ENCODE peak calls at places on chromosomes 2 and 18, in four cellular contexts. L is neuronal stem cell, V is trophoblast cell, F is H9. C is an unnamed sample.

GRCh38 chr18:6546229-6546628 is 131.5 kb upstream of the L3MBTL4 start:
- DNase-seq in L (no peak), V (no peak), F (no peak), C (no peak)

GRCh38 chr2:44938287-44939073 is 3.0 kb upstream of the SIX3 start:
- DNase-seq in L (no peak), V (no peak), F (peak), C (no peak)

GRCh38 chr2:233059797-233060499 is at the start of gene INPP5D:
- DNase-seq in L (no peak), V (no peak), F (no peak), C (no peak)

GRCh38 chr2:226080323-226080722 is 680.8 kb downstream of the NYAP2 start:
- DNase-seq in L (no peak), V (no peak), F (no peak), C (peak)

GRCh38 chr2:219289195-219289536 is 10.0 kb downstream of the DNAJB2 start:
- DNase-seq in L (no peak), V (no peak), F (no peak), C (no peak)

GRCh38 chr2:97745474-97746172 is 32.2 kb downstream of the ZAP70 start:
- DNase-seq in L (no peak), V (no peak), F (no peak), C (peak)

GRCh38 chr18:2302628-2303516 is 268.4 kb downstream of the METTL4 start:
- DNase-seq in L (no peak), V (peak), F (no peak), C (no peak)

GRCh38 chr2:229273384-229274338 is 2.6 kb upstream of the PID1 start:
- DNase-seq in L (peak), V (peak), F (peak), C (peak)

GRCh38 chr2:241110089-241110606 is 8.1 kb upstream of the MTERF4 start:
- DNase-seq in L (no peak), V (no peak), F (no peak), C (no peak)

GRCh38 chr2:239743206-239743605 is 281.9 kb downstream of the NDUFA10 start:
- DNase-seq in L (no peak), V (no peak), F (no peak), C (no peak)

GRCh38 chr2:178280261-178280852 is 86.0 kb downstream of the OSBPL6 start:
- DNase-seq in L (no peak), V (peak), F (no peak), C (peak)

GRCh38 chr18:12460874-12461273 is 53.1 kb downstream of the PRELID3A start:
- DNase-seq in L (no peak), V (no peak), F (no peak), C (peak)

GRCh38 chr18:64037812-64038414 is 68.0 kb downstream of the SERPINB8 start:
- DNase-seq in L (peak), V (no peak), F (no peak), C (peak)

GRCh38 chr2:17303496-17303895 is 214.7 kb downstream of the RAD51AP2 start:
- DNase-seq in L (no peak), V (no peak), F (no peak), C (peak)

GRCh38 chr2:204072443-204073324 is 136.1 kb downstream of the ICOS start:
- DNase-seq in L (peak), V (no peak), F (peak), C (peak)

GRCh38 chr2:220553150-220553549 is 925.7 kb downstream of the SLC4A3 start:
- DNase-seq in L (no peak), V (no peak), F (no peak), C (peak)

GRCh38 chr18:80023173-80023572 is 11.1 kb upstream of the RBFA start:
- DNase-seq in L (no peak), V (no peak), F (no peak), C (no peak)

GRCh38 chr2:175414872-175415487 is 233.5 kb upstream of the ATP5MC3 start:
- DNase-seq in L (peak), V (peak), F (peak), C (peak)

GRCh38 chr2:217489145-217489960 is 513.4 kb downstream of the TNS1 start:
- DNase-seq in L (no peak), V (no peak), F (peak), C (no peak)

GRCh38 chr2:23561088-23561487 is 176.1 kb downstream of the KLHL29 start:
- DNase-seq in L (no peak), V (no peak), F (no peak), C (no peak)

GRCh38 chr2:63488118-63488713 is 100.1 kb downstream of the WDPCP start:
- DNase-seq in L (peak), V (peak), F (no peak), C (peak)

GRCh38 chr2:28681216-28681981 is 70.2 kb upstream of the PPP1CB start:
- DNase-seq in L (no peak), V (peak), F (no peak), C (peak)

GRCh38 chr2:230660294-230661060 is 52.2 kb upstream of the CAB39 start:
- DNase-seq in L (no peak), V (no peak), F (no peak), C (peak)

GRCh38 chr2:219877714-219878113 is 250.3 kb downstream of the SLC4A3 start:
- DNase-seq in L (no peak), V (no peak), F (no peak), C (no peak)

GRCh38 chr2:216700088-216700567 is 4.8 kb upstream of the IGFBP5 start:
- DNase-seq in L (no peak), V (no peak), F (no peak), C (no peak)

GRCh38 chr2:174835797-174836255 is 71.6 kb upstream of the CHRNA1 start:
- DNase-seq in L (no peak), V (peak), F (no peak), C (peak)

GRCh38 chr18:35927431-35927830 is 45.0 kb upstream of the RMP24 start:
- DNase-seq in L (no peak), V (no peak), F (no peak), C (no peak)

GRCh38 chr2:201697899-201698298 is 545 bp downstream of the MPP4 start:
- DNase-seq in L (no peak), V (no peak), F (no peak), C (peak)

GRCh38 chr18:31088532-31088931 is 13.7 kb downstream of the DSC2 start:
- DNase-seq in L (no peak), V (no peak), F (no peak), C (no peak)

GRCh38 chr2:166419616-166419934 is 43.8 kb upstream of the SCN9A start:
- DNase-seq in L (peak), V (no peak), F (no peak), C (peak)

GRCh38 chr2:25311866-25312575 is 29.7 kb downstream of the DNMT3A start:
- DNase-seq in L (no peak), V (no peak), F (peak), C (no peak)

GRCh38 chr2:121469361-121469760 is 61.3 kb upstream of the RNU4ATAC start:
- DNase-seq in L (no peak), V (peak), F (no peak), C (no peak)

GRCh38 chr2:50546790-50547189 is 485.1 kb downstream of the NRXN1 start:
- DNase-seq in L (no peak), V (no peak), F (no peak), C (peak)

GRCh38 chr2:224865016-224865415 is 148.9 kb upstream of the CCDC195 start:
- DNase-seq in L (no peak), V (no peak), F (no peak), C (no peak)

GRCh38 chr18:26802330-26803200 is 62.9 kb downstream of the AQP4 start:
- DNase-seq in L (no peak), V (no peak), F (no peak), C (no peak)

DNA sequence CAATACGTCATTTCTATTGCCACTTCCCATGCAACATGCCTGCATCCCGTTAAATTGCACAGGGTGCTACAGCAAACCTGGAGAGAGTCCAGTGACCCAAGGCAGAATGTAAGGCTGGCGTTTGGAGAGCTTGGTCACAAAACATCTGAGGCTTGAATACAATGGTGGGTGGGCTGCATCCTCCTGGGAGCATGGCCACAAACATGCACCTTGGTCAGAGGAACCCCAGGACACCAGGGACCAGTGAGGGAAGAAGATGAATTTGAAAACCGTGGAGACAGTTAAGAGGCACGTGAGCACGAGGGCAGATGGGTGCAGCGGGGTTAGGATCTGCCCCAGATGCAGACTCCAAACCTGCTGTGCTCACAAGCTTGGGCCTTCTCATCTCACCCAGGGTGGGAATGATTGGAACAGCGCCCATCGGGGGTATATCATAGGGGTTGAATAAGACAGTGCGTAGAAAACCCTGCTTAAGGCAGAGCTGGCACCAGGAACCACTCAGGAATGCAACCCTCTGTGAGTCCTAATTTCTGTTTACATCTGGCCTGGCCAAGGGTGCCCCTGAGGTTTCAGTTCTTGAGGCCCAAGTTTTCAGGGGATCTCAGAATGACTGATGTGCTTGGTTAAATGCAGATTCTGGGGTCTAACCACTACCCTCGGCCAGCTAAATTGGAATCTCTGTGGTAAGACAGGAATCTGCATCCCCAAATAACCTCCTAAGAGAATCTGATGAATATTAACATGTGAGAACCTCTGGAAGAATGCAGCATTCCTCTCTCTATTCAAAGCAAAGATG is 97.2 kb downstream of the ARL4C start:
- DNase-seq in L (no peak), V (no peak), F (no peak), C (no peak)
- H2AK5ac ChIP-seq in L (peak), V (no peak), F (no peak), C (peak)

GRCh38 chr2:74026674-74027294 is 42.1 kb downstream of the TET3 start:
- DNase-seq in L (no peak), V (no peak), F (no peak), C (no peak)
- H3K14ac ChIP-seq in L (no peak), V (no peak), F (no peak), C (no peak)

DNA sequence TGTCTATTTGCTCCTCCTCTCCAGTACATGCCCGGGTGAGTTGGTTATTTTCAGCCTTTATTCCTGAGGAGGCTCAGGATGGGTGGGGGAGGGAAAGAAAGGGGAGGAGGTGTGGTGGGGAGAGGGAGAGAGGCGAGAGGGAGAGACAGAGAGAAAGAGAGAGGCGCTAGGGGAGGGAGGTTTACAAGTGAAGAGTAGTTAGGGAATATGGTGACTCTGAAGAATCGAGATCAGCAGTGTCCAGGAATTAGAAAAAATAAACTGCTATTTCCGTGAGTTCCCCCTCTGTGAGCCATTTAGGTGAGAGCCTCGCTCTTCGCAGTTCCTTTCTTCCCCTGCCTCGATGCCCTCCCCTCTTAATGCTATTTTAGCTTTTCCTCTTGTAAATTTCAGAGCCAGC is 138.9 kb downstream of the MEIS1 start:
- DNase-seq in L (no peak), V (no peak), F (peak), C (peak)
- H2BK5ac ChIP-seq in L (no peak), V (no peak), F (no peak), C (no peak)

GRCh38 chr2:37390777-37391176 is 46.3 kb downstream of the QPCT start:
- DNase-seq in L (no peak), V (no peak), F (no peak), C (no peak)
- H2AK5ac ChIP-seq in L (no peak), V (no peak), F (no peak), C (no peak)

GRCh38 chr2:192159215-192159614 is 35.5 kb downstream of the TMEFF2 start:
- DNase-seq in L (no peak), V (no peak), F (no peak), C (no peak)

GRCh38 chr2:192162392-192163042 is 32.2 kb downstream of the TMEFF2 start:
- DNase-seq in L (peak), V (peak), F (peak), C (peak)

GRCh38 chr2:192159764-192160163 is 35.0 kb downstream of the TMEFF2 start:
- DNase-seq in L (no peak), V (no peak), F (no peak), C (no peak)

GRCh38 chr2:192157776-192158175 is 37.0 kb downstream of the TMEFF2 start:
- DNase-seq in L (no peak), V (no peak), F (no peak), C (no peak)

DNA sequence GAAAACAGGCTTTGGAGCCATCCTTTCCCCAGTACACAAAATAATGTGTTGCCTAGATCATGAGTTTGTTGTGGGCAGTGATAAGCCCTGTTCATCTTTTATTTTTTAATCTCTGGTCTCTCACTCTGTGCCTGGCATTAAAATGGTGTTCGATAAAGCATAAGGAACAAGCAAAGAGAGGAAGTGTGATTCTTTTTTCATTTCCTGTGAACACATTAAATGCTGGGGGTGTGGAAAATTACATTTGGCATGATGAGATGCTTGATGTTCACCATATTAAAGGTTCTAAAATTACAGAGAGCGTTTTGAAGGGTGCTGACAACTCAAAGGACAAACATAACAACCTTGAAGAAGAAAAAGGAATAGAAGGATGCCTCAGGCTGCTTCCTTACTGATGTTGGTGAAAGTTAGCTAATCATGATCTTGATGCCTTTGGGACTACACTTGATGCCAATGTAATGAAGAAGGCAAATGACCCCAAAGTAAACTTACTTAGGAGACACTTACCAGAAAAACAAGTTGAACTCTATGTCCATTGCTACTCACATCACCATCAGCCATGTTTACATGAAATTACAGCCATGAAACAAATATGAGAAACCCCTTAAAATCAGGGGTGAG is 33.0 kb downstream of the TMEFF2 start:
- DNase-seq in L (no peak), V (no peak), F (no peak), C (no peak)
- H3K14ac ChIP-seq in L (no peak), V (no peak), F (no peak), C (no peak)

GRCh38 chr18:33937270-33937816 is 287.4 kb downstream of the NOL4 start:
- DNase-seq in L (no peak), V (no peak), F (no peak), C (no peak)
- H2BK5ac ChIP-seq in L (no peak), V (no peak), F (no peak), C (no peak)

DNA sequence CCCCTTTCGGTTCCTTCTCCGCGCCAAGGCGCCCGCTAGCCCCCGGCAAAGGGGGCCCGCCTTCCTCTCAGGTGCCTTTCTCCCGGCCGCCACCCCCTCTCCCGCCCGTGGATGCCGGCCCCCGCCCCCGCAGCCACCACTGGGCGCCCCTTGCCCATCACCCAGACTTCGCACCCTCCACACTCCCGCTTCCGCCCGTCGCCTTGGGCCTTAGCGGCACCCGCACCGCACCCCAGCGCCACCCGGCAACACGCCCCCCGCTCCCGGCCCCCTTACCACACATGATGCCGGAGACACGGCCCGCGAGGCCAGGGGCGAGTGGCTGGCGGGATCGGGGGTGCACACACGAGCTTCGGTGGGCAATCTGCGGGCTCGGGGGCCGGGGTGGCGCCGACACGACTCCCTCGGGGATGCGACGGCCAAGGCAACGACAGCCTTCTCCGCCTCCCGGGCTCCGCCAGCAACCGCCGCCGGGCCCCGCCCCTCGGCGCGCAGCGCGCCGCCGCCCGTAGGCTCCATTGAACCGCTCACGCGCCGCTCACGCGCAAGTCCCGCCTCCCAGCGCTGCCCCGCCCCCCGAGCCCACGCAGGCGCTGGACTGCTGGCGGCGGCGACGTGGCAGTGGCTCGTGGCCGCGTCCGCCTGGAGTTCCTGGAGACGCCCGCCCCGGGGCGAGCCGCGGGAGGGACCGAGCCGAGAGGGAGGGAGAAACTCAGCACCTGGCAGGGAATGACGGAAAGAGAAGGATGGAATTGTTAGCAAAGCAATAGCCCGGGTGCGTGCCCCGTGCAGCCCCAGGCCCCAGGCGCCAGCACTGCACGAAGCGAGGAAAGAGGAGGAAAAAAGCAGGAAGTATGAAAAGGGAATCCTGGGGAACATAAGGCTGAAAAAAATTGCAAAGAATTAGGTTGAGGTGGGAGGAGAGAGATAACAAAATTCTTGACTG is at the start of gene GFPT1:
- DNase-seq in L (peak), V (peak), F (peak), C (peak)
- H2AK5ac ChIP-seq in L (no peak), V (peak), F (no peak), C (peak)

GRCh38 chr2:143942486-143942885 is 577.4 kb downstream of the ZEB2 start:
- DNase-seq in L (no peak), V (no peak), F (no peak), C (no peak)

GRCh38 chr2:143936758-143937562 is 583.0 kb downstream of the ZEB2 start:
- DNase-seq in L (peak), V (no peak), F (peak), C (peak)

GRCh38 chr2:143939976-143940375 is 579.9 kb downstream of the ZEB2 start:
- DNase-seq in L (no peak), V (no peak), F (no peak), C (no peak)

GRCh38 chr2:143937563-143938346 is 582.2 kb downstream of the ZEB2 start:
- DNase-seq in L (no peak), V (no peak), F (no peak), C (peak)

GRCh38 chr2:143940720-143941119 is 579.2 kb downstream of the ZEB2 start:
- DNase-seq in L (no peak), V (no peak), F (no peak), C (no peak)
- H3K14ac ChIP-seq in L (no peak), V (no peak), F (no peak), C (no peak)